ENCODE peak calls at places on chromosomes 2 and 18, in four cellular contexts. G is GM12892, Q is HepG2, L is suprapubic skin. X is an unnamed sample.
A peak's percentile ranks its signal among the peaks of the same experiment; 100 is the strongest.

GRCh38 chr2:70258532-70258875 is 567 bp downstream of the PCYOX1 start:
- DNase-seq in G (no peak), Q (peak; percentile 41), L (peak; percentile 88), X (no peak)

GRCh38 chr18:22021701-22022100 is 147.7 kb upstream of the GATA6 start:
- DNase-seq in G (no peak), Q (peak; percentile 69), L (no peak), X (no peak)

GRCh38 chr2:132941296-132942020 is 271.5 kb upstream of the LYPD1 start:
- DNase-seq in G (no peak), Q (no peak), L (no peak), X (no peak)

GRCh38 chr18:75226956-75227316 is 16.3 kb downstream of the TSHZ1 start:
- DNase-seq in G (no peak), Q (no peak), L (no peak), X (no peak)

GRCh38 chr18:79395761-79396404 is at the start of gene NFATC1:
- DNase-seq in G (no peak), Q (no peak), L (no peak), X (no peak)

GRCh38 chr2:152647417-152648010 is 69.7 kb downstream of the PRPF40A start:
- DNase-seq in G (no peak), Q (no peak), L (no peak), X (no peak)

GRCh38 chr2:142100967-142101366 is 29.8 kb downstream of the LRP1B start:
- DNase-seq in G (no peak), Q (no peak), L (no peak), X (no peak)

GRCh38 chr2:133888816-133889215 is 320.6 kb upstream of the NCKAP5 start:
- DNase-seq in G (no peak), Q (no peak), L (no peak), X (no peak)

GRCh38 chr2:118576109-118576855 is 271.2 kb downstream of the EN1 start:
- DNase-seq in G (no peak), Q (no peak), L (no peak), X (no peak)

GRCh38 chr2:203583696-203584095 is 48.6 kb upstream of the RAPH1 start:
- DNase-seq in G (no peak), Q (no peak), L (no peak), X (no peak)

GRCh38 chr2:188130317-188130716 is 161.4 kb upstream of the GULP1 start:
- DNase-seq in G (no peak), Q (no peak), L (no peak), X (no peak)

GRCh38 chr2:74186038-74186437 is 7.4 kb upstream of the MOB1A start:
- DNase-seq in G (peak; percentile 32), Q (no peak), L (no peak), X (no peak)

GRCh38 chr2:33107690-33108482 is 161.1 kb downstream of the LTBP1 start:
- DNase-seq in G (no peak), Q (no peak), L (no peak), X (no peak)

GRCh38 chr2:138814123-138814883 is 34.1 kb upstream of the NXPH2 start:
- DNase-seq in G (no peak), Q (peak; percentile 35), L (no peak), X (no peak)

GRCh38 chr2:189836644-189837043 is 52.4 kb downstream of the PMS1 start:
- DNase-seq in G (no peak), Q (no peak), L (no peak), X (no peak)

GRCh38 chr2:204468689-204469429 is 76.4 kb upstream of the PARD3B start:
- DNase-seq in G (no peak), Q (no peak), L (no peak), X (no peak)

GRCh38 chr2:119730598-119731278 is 29.0 kb upstream of the PTPN4 start:
- DNase-seq in G (no peak), Q (no peak), L (no peak), X (no peak)

DNA sequence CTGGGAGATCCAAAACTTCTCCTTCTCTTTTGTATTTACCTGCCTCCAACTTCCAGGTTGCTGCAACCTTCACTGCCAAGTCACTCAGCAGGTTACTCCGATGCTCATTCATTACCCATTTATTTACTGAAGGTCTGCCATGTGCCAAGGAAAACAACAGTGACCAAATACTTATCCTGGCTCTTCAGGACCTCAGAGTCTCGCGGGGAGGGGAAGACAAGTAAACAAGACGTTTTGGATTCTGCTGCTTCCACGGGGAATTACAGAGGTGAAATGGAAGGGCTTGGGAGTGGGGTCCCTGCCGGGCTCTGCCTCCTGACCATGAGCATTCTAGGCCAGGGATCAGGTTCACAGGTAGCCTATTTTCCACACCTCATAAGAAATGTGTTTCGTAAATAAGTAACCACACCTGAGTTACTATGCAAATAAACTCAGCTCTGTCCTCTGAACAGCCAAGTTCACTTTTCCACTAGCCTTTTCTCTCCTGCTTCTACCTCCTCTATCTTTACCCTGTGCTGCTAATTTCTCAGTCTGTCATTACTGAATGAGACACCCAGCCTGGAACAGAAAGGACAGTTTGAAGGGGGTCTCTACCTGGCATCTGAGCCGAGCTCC is 68.1 kb downstream of the CLHC1 start:
- DNase-seq in G (no peak), Q (no peak), L (no peak), X (peak; percentile 64)
- TF ChIP-seq POLR2AphosphoS5 in G (no peak), Q (no peak), L (no peak), X (no peak)

GRCh38 chr2:42653908-42654445 is 85.5 kb downstream of the MTA3 start:
- DNase-seq in G (no peak), Q (no peak), L (no peak), X (no peak)
- TF ChIP-seq POLR2AphosphoS5 in G (no peak), Q (no peak), L (no peak), X (no peak)

DNA sequence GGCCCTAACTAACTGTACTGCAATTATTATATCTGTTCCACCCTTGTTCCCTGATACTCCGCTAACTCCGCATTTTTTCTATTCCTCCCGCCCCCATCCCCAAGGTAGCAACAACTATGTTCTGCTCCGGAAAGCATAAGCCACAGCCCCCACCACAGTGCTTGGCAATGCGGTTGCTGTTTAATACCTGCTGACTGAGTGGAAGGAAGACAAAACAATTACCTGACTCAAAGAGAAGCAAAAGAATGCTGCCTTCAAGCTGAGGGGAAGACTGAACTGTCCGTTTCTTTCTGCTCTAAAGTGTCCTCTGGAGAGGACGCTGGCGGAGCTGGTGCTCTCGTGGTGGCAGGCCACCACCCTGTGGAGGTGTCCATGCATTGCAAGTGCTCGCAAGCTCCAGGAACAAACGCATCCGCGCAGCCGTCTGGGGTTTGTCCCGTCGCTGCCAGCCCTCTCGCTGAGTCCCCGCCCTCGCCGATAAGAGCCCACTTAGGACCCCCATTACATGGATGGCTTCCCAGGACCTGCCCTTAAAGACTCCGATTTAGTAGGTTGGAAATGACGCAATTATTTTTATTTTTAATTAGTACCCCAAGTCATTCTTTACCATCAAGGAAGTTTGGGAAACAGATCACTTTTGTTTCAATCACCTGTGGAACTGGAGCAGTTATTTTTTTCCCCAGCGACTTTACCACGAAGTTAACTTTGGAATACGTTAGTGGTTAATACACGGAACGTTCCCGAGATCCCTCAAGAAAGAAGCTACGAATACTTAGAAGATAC is 1.6 kb upstream of the MYL12A start:
- DNase-seq in G (peak; percentile 39), Q (peak; percentile 81), L (peak; percentile 96), X (peak; percentile 97)
- TF ChIP-seq POLR2AphosphoS5 in G (peak; percentile 51), Q (peak; percentile 26), L (peak; percentile 61), X (peak; percentile 84)

GRCh38 chr2:217884985-217885384 is 117.8 kb downstream of the TNS1 start:
- DNase-seq in G (no peak), Q (no peak), L (no peak), X (no peak)

GRCh38 chr2:217890445-217890844 is 112.3 kb downstream of the TNS1 start:
- DNase-seq in G (no peak), Q (peak; percentile 42), L (no peak), X (no peak)

GRCh38 chr2:217886720-217887309 is 116.0 kb downstream of the TNS1 start:
- DNase-seq in G (peak; percentile 62), Q (peak; percentile 79), L (no peak), X (no peak)

GRCh38 chr2:217889656-217890055 is 113.1 kb downstream of the TNS1 start:
- DNase-seq in G (no peak), Q (no peak), L (no peak), X (no peak)

GRCh38 chr2:217887841-217888665 is 114.7 kb downstream of the TNS1 start:
- DNase-seq in G (no peak), Q (no peak), L (no peak), X (no peak)
- TF ChIP-seq POLR2AphosphoS5 in G (no peak), Q (no peak), L (no peak), X (peak; percentile 36)

DNA sequence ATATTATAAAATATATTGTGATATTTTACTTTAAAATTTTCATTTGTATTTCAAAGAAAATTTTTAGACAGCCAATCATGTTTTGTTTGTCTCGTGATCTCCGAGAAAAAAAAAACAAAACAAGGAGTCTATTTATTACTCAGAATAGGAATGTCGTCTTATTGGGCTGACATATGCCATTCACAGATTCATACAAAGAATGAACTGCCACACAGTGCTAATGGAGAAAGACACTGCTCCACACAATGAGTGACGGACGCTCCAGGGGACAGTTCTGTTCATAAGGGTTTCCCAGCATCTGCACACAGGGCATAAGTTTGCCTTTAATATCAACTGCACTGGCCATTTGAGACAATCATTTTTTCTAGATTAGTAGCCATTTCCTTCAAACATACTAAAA is 3.5 kb downstream of the SERTAD2 start:
- DNase-seq in G (no peak), Q (no peak), L (no peak), X (no peak)
- TF ChIP-seq POLR2AphosphoS5 in G (no peak), Q (no peak), L (no peak), X (no peak)

GRCh38 chr2:96333708-96334107 is 1.9 kb upstream of the NCAPH start:
- DNase-seq in G (no peak), Q (no peak), L (no peak), X (no peak)

GRCh38 chr2:96336873-96337272 is 1.3 kb downstream of the NCAPH start:
- DNase-seq in G (no peak), Q (no peak), L (no peak), X (no peak)

GRCh38 chr2:96340493-96341414 is 5.2 kb downstream of the NCAPH start:
- DNase-seq in G (no peak), Q (no peak), L (no peak), X (no peak)

GRCh38 chr2:96341641-96342040 is 6.1 kb downstream of the NCAPH start:
- DNase-seq in G (no peak), Q (no peak), L (no peak), X (no peak)

GRCh38 chr2:96336104-96336775 is 674 bp downstream of the NCAPH start:
- DNase-seq in G (no peak), Q (no peak), L (no peak), X (no peak)
- TF ChIP-seq POLR2AphosphoS5 in G (no peak), Q (peak; percentile 56), L (no peak), X (no peak)

DNA sequence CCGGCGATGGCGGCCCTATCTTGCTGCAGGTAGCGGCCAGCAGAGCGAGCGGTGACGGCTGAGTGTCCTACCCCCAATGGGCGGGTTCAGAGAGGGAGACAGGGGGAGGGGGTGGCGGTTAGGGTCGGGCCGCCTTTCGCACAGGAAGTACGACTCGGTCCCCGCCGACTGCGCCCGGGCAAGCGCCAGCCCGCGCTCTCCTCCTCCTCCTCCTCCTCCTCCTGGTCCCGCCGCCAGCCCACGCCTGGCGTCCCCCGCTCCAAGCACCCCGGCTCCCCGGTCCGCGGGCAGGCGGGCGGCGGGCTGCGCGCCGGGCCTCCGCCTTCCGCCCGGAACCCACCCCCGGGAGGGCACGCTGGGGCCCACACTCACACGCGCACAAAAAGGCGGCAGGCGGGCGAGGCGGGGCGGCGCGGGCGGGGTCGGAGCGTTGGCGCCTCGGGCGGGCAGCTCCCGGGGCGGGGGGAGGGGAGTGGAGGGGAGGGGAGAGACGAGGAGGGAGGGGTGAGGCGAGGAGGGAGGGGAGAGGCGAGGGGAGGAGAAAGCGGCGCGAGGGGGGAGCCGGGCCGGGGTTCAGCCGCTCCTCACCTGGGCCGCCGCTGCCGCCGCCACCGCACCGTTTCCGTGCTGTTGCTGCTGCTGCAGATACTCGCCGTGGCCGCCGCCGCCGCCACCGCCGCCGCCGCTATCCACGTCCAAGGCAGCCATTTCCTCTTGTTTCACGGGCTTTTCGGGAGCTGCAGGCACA is 1.2 kb downstream of the SP3 start:
- DNase-seq in G (peak; percentile 63), Q (peak; percentile 88), L (peak; percentile 95), X (peak; percentile 97)
- TF ChIP-seq POLR2AphosphoS5 in G (peak; percentile 73), Q (peak; percentile 53), L (peak; percentile 52), X (no peak)

X was measured in esophagus muscularis mucosa.